ENCODE peak calls at places on chromosomes 7 and 10, in five cellular contexts. S, F, O, N and D are unnamed samples.

GRCh38 chr7:28782362-28782761 is 175.8 kb downstream of the TRIL start:
- DNase-seq in S (no peak), F (no peak), O (no peak), N (no peak), D (no peak)

GRCh38 chr10:79347894-79348639 is 798 bp downstream of the PPIF start:
- DNase-seq in S (peak), F (no peak), O (peak), N (no peak), D (peak)

GRCh38 chr7:2956526-2957368 is 86.9 kb downstream of the CARD11 start:
- DNase-seq in S (no peak), F (peak), O (no peak), N (no peak), D (peak)

GRCh38 chr10:14588084-14588937 is 186.4 kb downstream of the FAM107B start:
- DNase-seq in S (no peak), F (no peak), O (no peak), N (no peak), D (peak)

GRCh38 chr7:130365093-130365492 is 15.2 kb upstream of the CPA1 start:
- DNase-seq in S (no peak), F (no peak), O (no peak), N (no peak), D (no peak)

GRCh38 chr7:27164381-27165088 is 802 bp downstream of the HOXA9 start:
- DNase-seq in S (no peak), F (no peak), O (peak), N (no peak), D (no peak)

GRCh38 chr10:132665946-132666732 is 119.8 kb downstream of the NKX6-2 start:
- DNase-seq in S (no peak), F (peak), O (peak), N (no peak), D (peak)

GRCh38 chr10:103693070-103693811 is 162.1 kb downstream of the SH3PXD2A start:
- DNase-seq in S (no peak), F (no peak), O (no peak), N (no peak), D (peak)

GRCh38 chr7:69845721-69846495 is 247.6 kb downstream of the AUTS2 start:
- DNase-seq in S (no peak), F (no peak), O (no peak), N (peak), D (no peak)

GRCh38 chr10:114265392-114266053 is 26.5 kb downstream of the VWA2 start:
- DNase-seq in S (no peak), F (no peak), O (no peak), N (no peak), D (no peak)

GRCh38 chr7:138992052-138992531 is 10.9 kb upstream of the KIAA1549 start:
- DNase-seq in S (no peak), F (no peak), O (no peak), N (no peak), D (no peak)

GRCh38 chr10:113093188-113094113 is 143.4 kb downstream of the TCF7L2 start:
- DNase-seq in S (no peak), F (no peak), O (no peak), N (no peak), D (no peak)

GRCh38 chr7:137961200-137962177 is 40.4 kb downstream of the CREB3L2 start:
- DNase-seq in S (no peak), F (no peak), O (no peak), N (no peak), D (peak)

GRCh38 chr10:44985175-44985681 is 6.6 kb upstream of the DEPP1 start:
- DNase-seq in S (peak), F (no peak), O (no peak), N (no peak), D (no peak)

GRCh38 chr10:27030060-27030459 is 70.2 kb downstream of the ANKRD26 start:
- DNase-seq in S (no peak), F (no peak), O (no peak), N (no peak), D (peak)

GRCh38 chr7:121373177-121373576 is 22.9 kb downstream of the FAM3C start:
- DNase-seq in S (no peak), F (no peak), O (no peak), N (no peak), D (no peak)

GRCh38 chr10:12333382-12334185 is 15.8 kb upstream of the CAMK1D start:
- DNase-seq in S (peak), F (peak), O (peak), N (peak), D (peak)

GRCh38 chr7:105337529-105337928 is 51.2 kb downstream of the SRPK2 start:
- DNase-seq in S (no peak), F (no peak), O (no peak), N (no peak), D (no peak)

GRCh38 chr7:151472644-151473380 is 32.9 kb upstream of the CRYGN start:
- DNase-seq in S (no peak), F (no peak), O (no peak), N (no peak), D (no peak)

GRCh38 chr10:113454341-113455061 is 98.4 kb upstream of the HABP2 start:
- DNase-seq in S (peak), F (no peak), O (peak), N (no peak), D (peak)

GRCh38 chr10:52751337-52751736 is 21.2 kb downstream of the MBL2 start:
- DNase-seq in S (no peak), F (no peak), O (no peak), N (no peak), D (no peak)

GRCh38 chr7:75614390-75614789 is 122.3 kb downstream of the SPDYE5 start:
- DNase-seq in S (no peak), F (no peak), O (no peak), N (no peak), D (no peak)

GRCh38 chr10:70145666-70146488 is 623 bp downstream of the TYSND1 start:
- DNase-seq in S (peak), F (no peak), O (peak), N (no peak), D (peak)

GRCh38 chr7:143343596-143343995 is 18.9 kb downstream of the FAM131B start:
- DNase-seq in S (no peak), F (no peak), O (no peak), N (no peak), D (no peak)

GRCh38 chr7:143346018-143346417 is 16.5 kb downstream of the FAM131B start:
- DNase-seq in S (no peak), F (no peak), O (no peak), N (no peak), D (no peak)

GRCh38 chr7:143347950-143348349 is 14.6 kb downstream of the FAM131B start:
- DNase-seq in S (no peak), F (no peak), O (no peak), N (no peak), D (no peak)

GRCh38 chr7:143341842-143342241 is 20.7 kb downstream of the FAM131B start:
- DNase-seq in S (no peak), F (no peak), O (no peak), N (no peak), D (no peak)

GRCh38 chr7:143345428-143345900 is 17.0 kb downstream of the FAM131B start:
- DNase-seq in S (no peak), F (no peak), O (peak), N (no peak), D (peak)
- TF ChIP-seq CTCF in S (no peak), F (peak), O (peak), N (peak), D (peak)

DNA sequence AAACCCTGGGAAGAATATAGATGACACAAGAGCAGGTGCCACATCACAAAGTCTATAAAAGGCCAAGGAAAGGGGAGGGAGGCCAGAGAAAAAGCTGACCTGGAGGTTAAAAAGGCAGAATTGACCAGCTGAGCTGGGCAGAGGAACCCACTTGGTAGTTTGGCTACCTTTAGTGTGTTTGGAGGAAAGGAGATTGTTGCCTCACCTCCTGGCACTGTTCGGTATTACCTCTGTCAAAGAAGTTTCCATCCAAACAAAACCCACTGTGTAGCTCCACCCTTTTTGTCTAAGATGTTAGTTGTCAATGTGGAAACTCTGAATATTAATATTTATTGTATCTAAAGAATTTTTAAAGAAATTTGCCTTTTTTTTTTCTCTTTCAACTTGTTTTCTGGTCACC is 23.4 kb downstream of the ENTPD7 start:
- DNase-seq in S (no peak), F (no peak), O (no peak), N (no peak), D (no peak)
- TF ChIP-seq CTCF in S (no peak), F (peak), O (no peak), N (peak), D (no peak)

GRCh38 chr10:35027567-35027966 is 62.6 kb downstream of the CUL2 start:
- DNase-seq in S (no peak), F (no peak), O (no peak), N (no peak), D (no peak)
- TF ChIP-seq CTCF in S (peak), F (no peak), O (peak), N (peak), D (no peak)

GRCh38 chr10:28678687-28679457 is 1.6 kb downstream of the BAMBI start:
- DNase-seq in S (no peak), F (no peak), O (no peak), N (no peak), D (peak)

GRCh38 chr10:28681928-28682750 is 4.8 kb downstream of the BAMBI start:
- DNase-seq in S (no peak), F (no peak), O (no peak), N (no peak), D (no peak)

GRCh38 chr10:28681345-28681763 is 4.0 kb downstream of the BAMBI start:
- DNase-seq in S (no peak), F (no peak), O (no peak), N (no peak), D (no peak)

GRCh38 chr10:28677889-28678686 is 767 bp downstream of the BAMBI start:
- DNase-seq in S (peak), F (no peak), O (peak), N (no peak), D (peak)

DNA sequence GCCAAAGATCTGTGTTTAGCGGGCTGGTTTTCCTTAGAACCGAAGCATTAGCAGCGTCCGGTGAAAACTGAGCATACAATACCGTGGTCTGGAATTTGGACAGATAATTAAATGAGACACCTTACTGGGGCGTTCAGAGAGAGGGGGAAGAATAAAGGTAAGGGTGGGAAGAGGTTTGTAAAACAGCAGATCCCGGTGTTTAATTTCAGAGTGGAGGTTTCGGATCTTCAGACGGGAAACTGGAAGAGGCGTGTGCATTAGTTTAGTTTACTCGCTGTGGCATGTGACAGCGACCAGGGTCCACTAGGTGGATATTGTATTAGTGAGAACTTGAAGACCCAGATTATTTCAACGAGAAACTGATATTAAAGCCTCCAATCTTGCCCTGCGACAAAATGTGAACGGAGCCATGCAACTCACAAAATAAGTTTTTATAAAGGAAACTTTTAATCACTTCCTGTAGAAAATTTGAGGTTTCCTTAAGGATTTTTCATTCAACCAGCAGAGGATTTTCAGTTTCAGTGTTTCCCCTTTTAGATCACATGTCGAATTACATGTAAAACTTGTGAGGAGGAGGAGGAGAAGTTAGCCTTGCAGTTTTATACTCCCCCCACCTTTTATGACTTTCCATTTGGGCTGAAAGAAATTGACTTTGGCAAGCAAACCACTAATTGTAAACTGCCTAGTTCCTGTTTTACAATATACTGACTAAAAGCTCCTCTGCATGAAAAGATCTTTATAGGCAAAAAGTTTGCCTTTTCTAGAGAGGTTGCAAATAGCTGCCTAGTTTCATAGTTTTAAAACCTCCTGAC is 2.8 kb downstream of the BAMBI start:
- DNase-seq in S (no peak), F (no peak), O (no peak), N (no peak), D (peak)
- TF ChIP-seq CTCF in S (no peak), F (peak), O (peak), N (peak), D (no peak)

DNA sequence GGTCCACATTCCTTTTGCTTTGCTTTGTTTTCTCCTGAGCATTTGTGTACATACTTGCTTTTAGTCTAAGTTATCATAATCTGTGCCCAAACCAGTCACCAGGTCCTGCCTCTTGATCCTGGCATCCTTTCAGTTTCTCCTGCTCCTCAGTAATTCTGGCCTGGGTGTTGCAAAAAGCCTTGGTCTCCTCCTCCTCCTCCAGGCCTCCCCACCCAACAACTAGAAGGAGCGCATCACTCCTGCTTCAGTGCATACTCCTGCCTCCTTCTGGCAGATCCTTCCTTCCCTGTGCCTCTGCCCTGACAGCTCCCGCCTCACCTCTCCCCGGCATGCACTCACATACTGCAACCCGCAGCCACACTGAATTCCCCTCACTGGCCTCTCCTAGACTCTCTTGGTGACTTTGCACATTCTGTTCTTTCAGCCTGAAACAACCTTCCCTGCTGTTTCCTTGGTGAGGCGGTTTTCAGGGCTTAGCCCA is 2.3 kb downstream of the DENND2A start:
- DNase-seq in S (peak), F (no peak), O (no peak), N (no peak), D (no peak)
- TF ChIP-seq CTCF in S (no peak), F (peak), O (no peak), N (peak), D (no peak)

DNA sequence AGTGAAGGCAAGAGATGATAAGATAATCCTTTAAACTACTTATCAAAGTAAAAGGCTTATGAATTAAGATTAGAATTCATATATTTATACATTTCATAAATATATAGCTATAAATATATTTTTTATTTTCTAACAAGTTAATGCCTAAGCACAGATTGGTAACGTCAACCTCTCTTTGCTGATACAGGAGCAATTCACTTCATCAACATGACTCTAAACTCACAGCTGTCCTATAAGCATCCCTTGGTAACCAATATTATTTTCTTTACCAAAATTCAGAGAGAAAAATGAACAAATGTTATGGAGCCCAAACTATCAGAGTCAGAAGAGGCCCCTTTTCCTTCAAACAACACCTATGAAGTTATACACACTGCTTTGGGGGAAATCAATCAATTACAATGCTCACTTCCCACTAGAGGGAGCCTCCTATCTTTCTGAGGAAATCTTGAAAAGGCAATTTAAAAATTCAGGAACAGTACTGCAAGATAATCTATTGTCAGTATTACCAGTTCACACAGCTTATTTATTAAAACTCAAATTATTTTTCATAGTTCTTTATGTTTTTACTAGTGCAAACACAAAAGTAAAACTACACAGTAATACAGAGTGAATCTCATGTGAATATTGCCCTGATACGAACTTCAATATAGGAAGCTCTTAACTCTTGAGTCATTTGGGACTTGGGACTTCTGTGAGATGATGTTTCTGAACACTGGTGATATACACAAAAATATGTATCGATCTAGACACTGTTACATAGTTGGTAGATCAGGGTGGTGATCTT is 51.0 kb upstream of the NOBOX start:
- DNase-seq in S (no peak), F (no peak), O (no peak), N (no peak), D (no peak)
- TF ChIP-seq CTCF in S (no peak), F (peak), O (peak), N (peak), D (no peak)

GRCh38 chr10:121679916-121680315 is 81.7 kb upstream of the FGFR2 start:
- DNase-seq in S (no peak), F (no peak), O (no peak), N (no peak), D (no peak)

GRCh38 chr10:121683366-121683765 is 85.1 kb upstream of the FGFR2 start:
- DNase-seq in S (no peak), F (no peak), O (no peak), N (no peak), D (no peak)

GRCh38 chr10:121681982-121682687 is 83.9 kb upstream of the FGFR2 start:
- DNase-seq in S (no peak), F (no peak), O (no peak), N (no peak), D (no peak)

GRCh38 chr10:121683803-121684202 is 85.6 kb upstream of the FGFR2 start:
- DNase-seq in S (no peak), F (no peak), O (no peak), N (no peak), D (no peak)

DNA sequence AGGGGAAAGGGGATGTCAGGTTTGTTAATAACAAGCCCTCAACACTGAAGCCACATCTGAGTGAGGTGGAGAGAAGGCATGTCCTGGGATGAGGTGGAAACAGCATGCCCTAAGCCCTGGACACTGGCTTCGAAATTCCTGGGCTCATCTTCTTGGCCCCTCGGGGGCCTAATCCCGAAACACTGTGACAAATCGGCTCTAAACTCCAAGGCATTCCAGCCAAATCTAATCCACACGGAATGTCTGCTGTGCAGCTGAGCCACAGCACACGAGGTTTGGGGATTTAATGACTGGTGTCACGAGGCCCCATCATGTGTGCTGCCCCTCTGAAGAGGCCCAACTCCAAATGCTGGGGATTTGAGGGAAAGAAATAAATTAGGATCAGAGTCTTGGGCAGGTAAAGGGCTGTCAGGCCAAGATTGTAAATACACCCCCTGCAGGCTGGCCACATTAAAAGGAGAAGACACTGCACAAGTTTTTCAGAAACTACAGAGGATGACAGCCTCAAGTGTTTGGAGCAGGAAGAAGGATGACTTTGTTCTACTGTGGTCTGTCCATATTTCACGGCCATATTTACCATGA is 83.0 kb upstream of the FGFR2 start:
- DNase-seq in S (no peak), F (no peak), O (no peak), N (peak), D (no peak)
- TF ChIP-seq CTCF in S (no peak), F (no peak), O (no peak), N (peak), D (no peak)